ENCODE peak calls at places on chromosome 22, in five cellular contexts. J, U, H, Q and T are unnamed samples.

GRCh38 chr22:43014062-43014875 is 680 bp downstream of the PACSIN2 start:
- DNase-seq in J (peak), U (peak), H (peak), Q (no peak), T (no peak)

GRCh38 chr22:46374663-46375474 is 39.4 kb downstream of the TRMU start:
- DNase-seq in J (no peak), U (peak), H (peak), Q (no peak), T (no peak)

GRCh38 chr22:19576460-19577421 is 52.5 kb upstream of the CLDN5 start:
- DNase-seq in J (no peak), U (no peak), H (no peak), Q (peak), T (peak)

GRCh38 chr22:37843746-37844089 is 416 bp downstream of the ANKRD54 start:
- DNase-seq in J (peak), U (no peak), H (no peak), Q (peak), T (no peak)

GRCh38 chr22:19507534-19507861 is 16.7 kb downstream of the CLDN5 start:
- DNase-seq in J (no peak), U (no peak), H (no peak), Q (no peak), T (no peak)

GRCh38 chr22:49049691-49050090 is 778.0 kb downstream of the BRD1 start:
- DNase-seq in J (no peak), U (no peak), H (no peak), Q (no peak), T (no peak)

GRCh38 chr22:45304971-45305370 is 4.8 kb upstream of the FAM118A start:
- DNase-seq in J (no peak), U (no peak), H (no peak), Q (no peak), T (no peak)

GRCh38 chr22:48756146-48757111 is 1071.2 kb downstream of the BRD1 start:
- DNase-seq in J (no peak), U (no peak), H (no peak), Q (no peak), T (no peak)

GRCh38 chr22:33162196-33162595 is 104.0 kb upstream of the SYN3 start:
- DNase-seq in J (no peak), U (no peak), H (no peak), Q (no peak), T (no peak)

GRCh38 chr22:30205281-30206115 is 41.1 kb downstream of the LIF start:
- DNase-seq in J (peak), U (no peak), H (no peak), Q (peak), T (peak)

GRCh38 chr22:50525104-50525958 is at the start of gene SCO2:
- DNase-seq in J (peak), U (peak), H (peak), Q (peak), T (peak)
- TF ChIP-seq POLR2A in J (peak), U (peak), H (peak), Q (peak), T (peak)

GRCh38 chr22:24145446-24146189 is 35.7 kb upstream of the SUSD2 start:
- DNase-seq in J (no peak), U (no peak), H (no peak), Q (no peak), T (no peak)
- TF ChIP-seq POLR2A in J (no peak), U (no peak), H (no peak), Q (no peak), T (no peak)

GRCh38 chr22:41448189-41448808 is 1.7 kb upstream of the TOB2 start:
- DNase-seq in J (peak), U (peak), H (peak), Q (peak), T (peak)

GRCh38 chr22:41446639-41447434 is at the start of gene TOB2:
- DNase-seq in J (peak), U (peak), H (peak), Q (peak), T (no peak)

GRCh38 chr22:41449321-41449720 is 2.7 kb upstream of the TOB2 start:
- DNase-seq in J (no peak), U (no peak), H (no peak), Q (no peak), T (no peak)

GRCh38 chr22:41446057-41446501 is 522 bp downstream of the TOB2 start:
- DNase-seq in J (peak), U (no peak), H (peak), Q (no peak), T (no peak)

GRCh38 chr22:41447435-41448188 is 1.0 kb upstream of the TOB2 start:
- DNase-seq in J (peak), U (peak), H (peak), Q (peak), T (no peak)
- TF ChIP-seq POLR2A in J (no peak), U (no peak), H (no peak), Q (peak), T (peak)

GRCh38 chr22:36411589-36412258 is 24.0 kb upstream of the MYH9 start:
- DNase-seq in J (peak), U (no peak), H (peak), Q (no peak), T (no peak)
- TF ChIP-seq POLR2A in J (no peak), U (no peak), H (no peak), Q (no peak), T (no peak)

DNA sequence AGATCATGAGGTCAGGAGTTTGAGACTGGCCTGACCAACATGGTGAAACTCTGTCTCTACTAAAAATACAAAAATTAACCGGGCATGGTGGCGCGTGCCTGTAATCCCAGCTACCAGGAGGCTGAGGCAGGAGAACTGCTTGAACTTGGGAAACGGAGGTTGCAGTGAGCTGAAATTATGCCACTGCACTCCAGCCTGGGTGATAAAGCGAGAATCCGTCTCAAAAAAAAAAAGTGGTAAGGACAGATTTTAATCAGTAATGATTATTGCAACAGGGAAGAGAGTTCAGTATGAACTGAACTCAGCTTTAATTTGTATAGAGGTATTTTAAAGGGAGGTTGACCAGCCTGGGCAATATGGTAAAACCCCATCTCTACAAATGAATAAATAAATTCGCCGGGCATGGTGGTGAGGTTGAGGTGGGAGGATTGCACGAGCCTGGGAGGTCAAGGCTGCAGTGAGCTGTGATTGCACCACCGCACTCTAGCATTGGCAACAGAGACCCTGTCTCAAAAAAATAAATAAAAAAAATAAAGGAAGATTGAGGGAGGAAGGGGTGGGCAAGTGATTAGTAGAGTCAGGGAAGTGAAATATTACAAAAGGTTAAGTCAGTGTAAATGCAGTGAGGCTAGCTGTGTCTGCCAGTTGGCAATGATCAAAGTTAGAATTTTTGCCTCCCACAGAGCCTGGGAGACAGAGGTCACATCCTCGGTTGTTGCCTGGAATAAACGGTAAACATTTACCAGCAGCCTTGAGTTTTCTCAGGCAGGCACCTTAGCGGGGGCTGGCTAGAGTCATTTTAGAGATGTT is 2.6 kb upstream of the MCM5 start:
- DNase-seq in J (peak), U (no peak), H (peak), Q (peak), T (no peak)
- TF ChIP-seq POLR2A in J (no peak), U (no peak), H (no peak), Q (no peak), T (no peak)

DNA sequence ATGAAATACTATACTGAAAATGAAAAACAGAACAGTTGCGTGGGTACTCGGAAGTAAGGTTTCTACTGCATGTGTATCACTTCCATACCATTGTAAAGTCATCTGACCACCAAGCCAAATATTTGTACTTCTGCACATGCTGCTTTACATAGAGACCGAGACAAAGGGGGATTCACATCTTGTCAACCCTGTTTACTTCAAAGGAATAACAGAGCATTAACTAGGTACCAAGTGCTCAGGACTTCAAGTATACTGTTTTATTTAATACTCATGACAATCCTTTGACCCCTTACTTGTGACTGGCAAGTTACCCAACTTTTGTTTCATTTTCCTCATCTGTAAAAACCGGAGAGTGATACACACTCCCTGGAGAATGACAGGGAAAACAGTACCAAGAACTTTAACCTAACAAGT is 9.9 kb downstream of the MAPK1 start:
- DNase-seq in J (no peak), U (no peak), H (no peak), Q (peak), T (no peak)
- TF ChIP-seq POLR2A in J (no peak), U (no peak), H (no peak), Q (no peak), T (no peak)

DNA sequence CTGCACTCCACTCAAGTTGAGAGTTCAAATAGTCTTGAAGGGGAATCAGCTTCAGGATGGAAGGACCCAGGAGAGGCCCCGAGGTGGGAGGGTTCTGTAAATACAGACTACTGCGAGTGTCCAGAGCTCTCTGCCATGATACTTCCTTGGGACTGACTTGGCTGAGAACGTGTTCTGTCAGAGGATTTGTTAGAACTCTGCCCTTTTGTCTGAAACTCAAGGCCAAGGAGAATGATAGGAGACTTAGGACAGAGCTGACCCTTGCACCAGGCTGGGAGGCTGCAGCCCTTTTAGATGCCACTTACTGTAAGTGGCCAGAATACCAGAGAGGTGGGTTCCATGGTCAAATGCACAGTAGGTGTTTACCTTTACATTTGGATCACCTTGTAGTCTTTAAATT is 2.9 kb upstream of the ATF4 start:
- DNase-seq in J (no peak), U (no peak), H (no peak), Q (no peak), T (no peak)
- TF ChIP-seq POLR2A in J (no peak), U (no peak), H (no peak), Q (no peak), T (no peak)

DNA sequence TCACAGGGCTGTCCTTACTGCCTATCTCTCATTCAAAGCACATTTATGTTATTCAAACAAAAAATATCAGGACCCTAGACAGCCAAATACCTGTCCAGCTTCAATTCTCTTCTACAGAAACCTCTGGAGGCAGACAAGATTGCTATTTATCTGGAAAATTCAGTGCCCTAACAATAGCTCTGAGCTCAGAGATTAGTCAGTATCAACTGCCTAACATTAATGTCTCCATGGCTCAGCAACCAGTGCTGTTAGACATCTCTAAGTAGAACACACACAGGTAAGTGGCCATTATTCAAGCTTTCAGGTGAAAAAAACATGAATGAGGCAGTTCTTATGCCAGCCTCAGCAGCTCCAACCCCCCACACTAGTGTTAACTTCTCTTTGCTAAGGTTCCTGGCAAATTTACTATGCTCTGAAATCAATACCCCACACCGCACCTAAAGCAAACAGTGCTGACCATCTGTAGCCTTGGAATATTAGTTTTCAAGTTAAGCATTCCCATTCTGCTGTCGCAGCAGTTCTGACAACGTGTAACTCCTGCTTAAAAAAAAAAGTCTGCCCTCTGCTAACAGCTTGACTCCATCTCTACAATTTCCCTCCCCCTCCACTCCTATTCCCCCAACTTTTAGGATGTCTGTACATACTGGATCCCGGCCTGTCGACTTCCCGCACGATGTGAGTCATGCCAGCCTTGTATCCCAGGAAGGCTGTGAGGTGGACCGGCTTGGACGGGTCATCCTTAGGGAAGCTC is 1.5 kb downstream of the RPL3 start:
- DNase-seq in J (no peak), U (no peak), H (no peak), Q (peak), T (no peak)
- TF ChIP-seq POLR2A in J (no peak), U (no peak), H (peak), Q (no peak), T (no peak)

DNA sequence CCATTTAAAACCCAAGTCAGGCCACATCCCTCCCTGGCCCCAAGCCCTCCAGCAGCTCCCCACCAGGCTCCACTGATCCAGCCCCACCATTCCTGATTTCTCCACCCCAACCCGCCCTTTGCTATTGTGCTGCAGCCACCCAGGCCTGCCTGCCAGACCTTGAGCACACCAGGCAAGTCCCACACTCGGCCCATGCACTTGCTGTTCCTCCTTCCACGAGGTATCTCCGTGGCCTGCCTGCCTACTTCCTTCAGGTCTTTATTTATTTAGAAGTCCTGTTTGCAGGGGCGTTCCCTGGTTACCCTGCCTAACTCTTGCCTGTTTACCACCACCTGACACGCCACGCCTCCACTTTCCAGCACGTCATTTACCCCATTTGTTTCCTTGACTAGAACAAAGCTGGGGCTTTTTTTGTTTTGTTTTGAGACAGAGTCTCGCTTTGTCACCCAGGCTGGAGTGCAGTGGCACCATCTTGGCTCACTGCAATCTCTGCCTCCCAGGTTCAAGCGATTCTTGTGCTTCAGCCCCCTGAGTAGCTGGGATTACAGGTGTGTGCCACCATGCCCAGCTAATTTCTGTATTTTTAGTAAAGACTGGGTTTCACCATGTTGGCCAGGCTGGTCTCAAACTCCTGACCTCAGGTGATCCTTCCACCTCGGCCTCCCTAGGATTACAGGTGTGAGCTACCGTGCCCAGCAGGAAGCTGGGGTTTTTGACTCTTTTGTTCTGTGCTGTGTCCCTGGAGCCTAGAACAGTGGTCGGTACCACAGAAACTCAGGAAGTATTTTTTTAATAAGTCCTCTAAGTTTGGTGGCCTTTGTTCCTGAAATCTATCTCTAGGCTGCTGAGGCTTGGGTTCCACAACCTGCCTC is 6.7 kb downstream of the CENPM start:
- DNase-seq in J (no peak), U (peak), H (peak), Q (no peak), T (no peak)
- TF ChIP-seq POLR2A in J (no peak), U (no peak), H (peak), Q (no peak), T (no peak)